ENCODE peak calls at places on chromosomes 3 and 15, in six cellular contexts. R, H, Z, I, S and C are unnamed samples.

GRCh38 chr3:120153294-120153693 is 59.0 kb upstream of the GSK3B start:
- DNase-seq in R (peak), H (no peak), Z (peak), I (peak), S (peak), C (no peak)

GRCh38 chr3:89851974-89852621 is 744.7 kb downstream of the EPHA3 start:
- DNase-seq in R (peak), H (no peak), Z (no peak), I (peak), S (peak), C (no peak)

GRCh38 chr15:40053234-40054055 is 14.5 kb upstream of the SRP14 start:
- DNase-seq in R (no peak), H (no peak), Z (no peak), I (no peak), S (no peak), C (no peak)

GRCh38 chr3:195153653-195154052 is 117.3 kb downstream of the XXYLT1 start:
- DNase-seq in R (peak), H (no peak), Z (no peak), I (no peak), S (no peak), C (no peak)

GRCh38 chr3:16240229-16241023 is 24.3 kb downstream of the DPH3 start:
- DNase-seq in R (peak), H (no peak), Z (peak), I (peak), S (peak), C (no peak)

GRCh38 chr3:127458698-127459097 is 131.8 kb downstream of the TPRA1 start:
- DNase-seq in R (no peak), H (no peak), Z (no peak), I (no peak), S (no peak), C (no peak)

GRCh38 chr15:43872416-43873020 is 45.7 kb downstream of the WDR76 start:
- DNase-seq in R (peak), H (peak), Z (peak), I (peak), S (peak), C (peak)

GRCh38 chr3:59573911-59574310 is 524.1 kb upstream of the CFAP20DC start:
- DNase-seq in R (peak), H (no peak), Z (peak), I (peak), S (peak), C (no peak)

GRCh38 chr3:135513106-135514063 is 452.1 kb upstream of the PPP2R3A start:
- DNase-seq in R (peak), H (peak), Z (peak), I (peak), S (peak), C (peak)

GRCh38 chr3:171770689-171771620 is 39.3 kb downstream of the PLD1 start:
- DNase-seq in R (peak), H (no peak), Z (peak), I (peak), S (peak), C (peak)

GRCh38 chr3:179772297-179772696 is 119.5 kb downstream of the USP13 start:
- DNase-seq in R (no peak), H (no peak), Z (no peak), I (no peak), S (no peak), C (no peak)

GRCh38 chr3:71083726-71084131 is 499.8 kb downstream of the FOXP1 start:
- DNase-seq in R (no peak), H (no peak), Z (no peak), I (no peak), S (no peak), C (no peak)

GRCh38 chr15:66388576-66388975 is 1.9 kb downstream of the MAP2K1 start:
- DNase-seq in R (no peak), H (no peak), Z (no peak), I (no peak), S (no peak), C (no peak)

GRCh38 chr3:43691120-43692002 is 623 bp downstream of the ABHD5 start:
- DNase-seq in R (peak), H (peak), Z (peak), I (peak), S (peak), C (no peak)

GRCh38 chr3:27905625-27906024 is 183.5 kb upstream of the EOMES start:
- DNase-seq in R (no peak), H (no peak), Z (no peak), I (no peak), S (no peak), C (no peak)

GRCh38 chr3:142863965-142864924 is 24.6 kb downstream of the PCOLCE2 start:
- DNase-seq in R (no peak), H (no peak), Z (peak), I (no peak), S (no peak), C (no peak)

GRCh38 chr15:48062476-48062875 is 58.3 kb upstream of the SLC24A5 start:
- DNase-seq in R (peak), H (no peak), Z (no peak), I (peak), S (peak), C (peak)

DNA sequence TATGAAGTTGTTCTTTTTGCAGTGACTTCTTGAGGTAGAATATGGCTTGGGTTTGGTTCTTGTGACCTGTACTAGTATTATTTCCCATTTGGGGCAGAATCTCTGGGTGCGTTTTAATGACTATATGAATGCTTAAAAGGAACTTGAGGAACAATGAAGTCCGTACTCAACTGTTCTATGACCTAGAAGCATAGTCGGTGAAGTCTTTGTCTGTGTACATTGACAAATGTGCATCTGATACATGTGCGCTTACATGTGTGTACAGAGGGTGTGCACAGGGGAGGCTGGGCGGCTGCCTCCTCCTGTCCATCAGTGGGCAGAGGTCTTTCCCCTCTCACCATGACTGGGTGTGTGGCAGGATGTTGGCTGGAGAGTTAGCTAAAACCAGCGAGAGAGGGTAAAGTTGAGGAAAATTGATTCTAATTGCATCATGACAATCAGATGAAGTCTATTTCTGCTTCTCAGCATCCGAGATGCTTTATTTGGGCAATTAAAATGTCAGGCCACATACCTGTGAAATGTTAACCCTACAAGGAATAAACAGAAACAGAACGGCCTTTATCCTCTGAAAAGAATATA is 1.0 kb upstream of the NR2F2 start:
- DNase-seq in R (peak), H (no peak), Z (no peak), I (peak), S (peak), C (no peak)
- TF ChIP-seq EZH2 in R (no peak), H (no peak), Z (no peak), I (no peak), S (no peak), C (no peak)

DNA sequence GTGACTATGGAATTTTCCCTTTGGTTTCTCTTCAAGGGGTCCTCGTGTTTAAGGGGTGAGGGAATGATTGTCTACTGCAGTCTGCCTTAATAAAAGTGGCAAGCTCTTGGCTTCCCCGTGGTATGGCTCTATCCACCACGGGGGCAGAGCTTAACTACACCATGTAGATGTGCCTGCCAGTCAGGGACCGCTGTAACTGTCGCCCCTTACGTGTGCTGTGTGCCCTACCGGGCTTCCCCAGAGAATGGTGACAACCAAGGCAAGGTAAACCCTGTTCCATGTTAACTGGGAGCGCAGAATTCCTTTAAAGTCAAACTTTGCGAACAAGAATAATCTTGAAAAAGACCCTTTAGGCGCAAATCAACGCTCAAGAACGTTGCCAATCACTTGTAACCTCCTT is 966 bp upstream of the C3orf80 start:
- DNase-seq in R (no peak), H (no peak), Z (no peak), I (no peak), S (no peak), C (no peak)
- TF ChIP-seq EZH2 in R (no peak), H (no peak), Z (no peak), I (no peak), S (no peak), C (no peak)

GRCh38 chr15:89401636-89402252 is 67.1 kb upstream of the POLG start:
- DNase-seq in R (peak), H (no peak), Z (peak), I (peak), S (peak), C (no peak)
- TF ChIP-seq EZH2 in R (no peak), H (no peak), Z (no peak), I (no peak), S (no peak), C (no peak)

GRCh38 chr15:92901053-92901761 is 1.1 kb downstream of the CHD2 start:
- DNase-seq in R (peak), H (no peak), Z (peak), I (no peak), S (no peak), C (no peak)
- TF ChIP-seq EZH2 in R (no peak), H (no peak), Z (no peak), I (no peak), S (no peak), C (no peak)

GRCh38 chr15:96341465-96342142 is 11.1 kb downstream of the NR2F2 start:
- DNase-seq in R (peak), H (no peak), Z (no peak), I (no peak), S (no peak), C (no peak)
- TF ChIP-seq EZH2 in R (no peak), H (no peak), Z (no peak), I (no peak), S (no peak), C (no peak)

DNA sequence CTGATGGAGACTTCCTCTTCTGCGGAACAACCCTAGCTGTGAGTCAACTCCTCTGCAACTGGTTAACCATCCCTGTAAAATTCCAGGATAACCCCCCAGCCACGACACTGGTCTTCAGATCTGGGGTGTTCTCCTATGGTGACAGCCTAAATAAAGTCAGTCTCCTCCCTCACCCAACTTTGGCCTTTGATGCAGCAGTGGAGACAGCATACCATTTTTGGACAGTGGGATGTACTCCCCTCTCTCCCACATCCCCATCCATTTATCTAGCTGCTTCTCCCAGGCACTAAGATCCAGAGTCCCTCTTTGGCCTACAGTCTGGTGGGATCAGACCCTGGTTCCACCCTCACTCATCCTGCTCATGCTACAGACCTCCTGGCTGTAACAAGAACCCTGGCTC is 352.6 kb downstream of the OCA2 start:
- DNase-seq in R (no peak), H (no peak), Z (no peak), I (peak), S (no peak), C (no peak)
- TF ChIP-seq EZH2 in R (no peak), H (no peak), Z (no peak), I (no peak), S (no peak), C (no peak)

GRCh38 chr3:64686446-64686908 is 1.3 kb downstream of the ADAMTS9 start:
- DNase-seq in R (no peak), H (no peak), Z (peak), I (peak), S (peak), C (no peak)

GRCh38 chr3:64685331-64685799 is 2.4 kb downstream of the ADAMTS9 start:
- DNase-seq in R (peak), H (no peak), Z (peak), I (peak), S (no peak), C (no peak)

GRCh38 chr3:64687381-64687780 is 419 bp downstream of the ADAMTS9 start:
- DNase-seq in R (no peak), H (no peak), Z (peak), I (no peak), S (no peak), C (no peak)

GRCh38 chr3:64684715-64685261 is 3.0 kb downstream of the ADAMTS9 start:
- DNase-seq in R (peak), H (no peak), Z (peak), I (peak), S (no peak), C (no peak)

GRCh38 chr3:64685800-64686445 is 1.9 kb downstream of the ADAMTS9 start:
- DNase-seq in R (peak), H (peak), Z (peak), I (peak), S (no peak), C (no peak)
- TF ChIP-seq EZH2 in R (no peak), H (no peak), Z (no peak), I (no peak), S (no peak), C (no peak)

DNA sequence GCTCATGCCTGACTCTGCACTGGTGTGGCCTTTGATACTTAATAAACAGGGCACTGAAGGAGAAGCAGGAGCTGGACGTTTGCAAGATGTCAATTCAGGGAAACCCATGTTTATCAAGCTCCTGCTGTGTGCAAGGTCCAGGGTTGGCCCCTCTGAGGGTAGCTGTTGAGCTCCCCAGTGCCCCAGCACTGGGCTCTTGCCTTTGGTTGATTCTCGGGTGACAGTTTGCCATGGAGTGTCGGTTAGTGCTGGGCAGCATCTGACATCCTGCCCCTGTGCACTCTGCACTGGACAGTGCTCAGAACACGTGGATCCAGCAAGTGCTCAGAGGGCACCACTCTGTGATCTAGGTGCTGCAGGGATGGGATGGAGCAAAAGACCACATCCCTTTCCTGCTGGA is 7.3 kb downstream of the HDAC11 start:
- DNase-seq in R (no peak), H (no peak), Z (no peak), I (no peak), S (no peak), C (no peak)
- TF ChIP-seq EZH2 in R (no peak), H (no peak), Z (no peak), I (no peak), S (no peak), C (no peak)

GRCh38 chr15:32028921-32029320 is 1.4 kb upstream of the CHRNA7 start:
- DNase-seq in R (no peak), H (no peak), Z (no peak), I (no peak), S (no peak), C (no peak)

GRCh38 chr15:32030795-32031194 is 480 bp downstream of the CHRNA7 start:
- DNase-seq in R (peak), H (no peak), Z (no peak), I (no peak), S (no peak), C (no peak)

GRCh38 chr15:32029409-32029861 is 880 bp upstream of the CHRNA7 start:
- DNase-seq in R (peak), H (no peak), Z (no peak), I (no peak), S (no peak), C (no peak)

GRCh38 chr15:32033186-32033890 is 3.0 kb downstream of the CHRNA7 start:
- DNase-seq in R (no peak), H (no peak), Z (no peak), I (no peak), S (no peak), C (no peak)

DNA sequence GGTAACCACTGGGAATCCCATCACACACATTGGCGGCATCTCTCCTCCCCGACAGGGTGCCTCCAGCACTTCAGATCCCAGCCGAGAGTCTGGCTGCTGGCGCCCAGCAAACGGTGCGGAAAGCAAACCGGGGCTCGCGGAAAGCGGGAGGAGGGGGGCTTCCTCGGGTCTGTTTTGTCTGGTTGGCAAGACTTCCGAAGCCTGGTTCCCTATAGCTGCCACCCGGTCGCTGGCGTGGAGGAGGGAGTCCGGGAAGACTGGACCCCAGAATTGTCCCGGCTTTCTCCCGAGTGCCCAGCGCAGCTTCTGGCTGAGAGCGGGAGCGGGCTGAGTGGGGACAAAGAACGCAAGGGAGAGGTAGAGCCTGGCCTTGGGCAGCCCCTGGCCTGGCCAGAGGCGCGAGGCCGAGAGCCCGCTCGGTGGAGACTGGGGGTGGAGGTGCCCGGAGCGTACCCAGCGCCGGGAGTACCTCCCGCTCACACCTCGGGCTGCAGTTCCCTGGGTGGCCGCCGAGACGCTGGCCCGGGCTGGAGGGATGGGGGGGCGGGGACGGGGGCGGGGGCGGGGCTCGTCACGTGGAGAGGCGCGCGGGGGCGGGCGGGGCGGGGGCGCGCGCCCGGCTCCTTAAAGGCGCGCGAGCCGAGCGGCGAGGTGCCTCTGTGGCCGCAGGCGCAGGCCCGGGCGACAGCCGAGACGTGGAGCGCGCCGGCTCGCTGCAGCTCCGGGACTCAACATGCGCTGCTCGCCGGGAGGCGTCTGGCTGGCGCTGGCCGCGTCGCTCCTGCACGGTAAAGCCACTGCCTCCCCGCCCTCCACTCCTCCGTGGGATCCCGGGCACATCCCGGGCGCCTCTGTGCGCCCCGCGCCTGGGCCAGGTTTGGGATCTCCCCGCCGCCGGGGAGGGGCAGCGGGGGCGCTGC is at the start of gene CHRNA7:
- DNase-seq in R (peak), H (peak), Z (peak), I (peak), S (peak), C (no peak)
- TF ChIP-seq EZH2 in R (no peak), H (no peak), Z (no peak), I (no peak), S (no peak), C (no peak)

DNA sequence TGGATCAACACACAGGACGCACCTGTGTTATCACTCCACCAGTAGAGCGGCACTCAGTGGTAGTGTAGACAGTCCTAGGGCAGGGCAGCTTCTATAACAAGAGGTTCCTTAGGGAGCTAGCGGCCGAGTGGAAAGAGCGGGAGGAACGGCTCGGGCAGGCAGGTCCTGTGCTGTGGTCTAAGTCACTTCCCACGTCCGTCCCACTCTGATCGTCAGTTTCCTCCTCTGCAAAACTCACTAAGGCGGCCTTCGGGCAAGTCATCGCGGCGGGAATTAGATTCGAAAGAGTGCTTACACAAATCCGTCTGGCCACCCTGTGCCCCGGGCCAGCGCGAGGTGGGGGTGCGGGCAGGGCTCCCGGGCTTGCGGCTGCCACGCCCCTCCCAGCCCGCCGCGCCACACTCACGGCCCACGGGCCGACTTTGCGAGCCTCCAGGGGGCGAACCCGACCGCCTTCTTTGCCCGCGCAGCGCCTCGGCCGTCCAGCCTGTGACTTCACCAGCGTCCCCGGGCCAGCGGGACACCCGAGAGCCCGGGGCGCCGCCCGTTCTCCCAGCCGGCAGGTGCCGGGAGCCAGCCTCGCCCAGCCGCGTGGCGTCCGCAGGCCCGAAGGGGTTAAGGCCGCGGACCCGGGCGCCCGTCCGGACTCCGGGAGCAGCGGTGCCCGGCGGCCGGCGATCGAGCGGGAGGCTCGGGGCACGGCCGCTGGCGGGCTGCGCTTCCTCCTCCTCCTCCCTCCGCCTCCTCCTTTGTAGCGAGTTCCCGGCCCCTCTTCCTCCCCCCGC is 426 bp upstream of the CORO2B start:
- DNase-seq in R (peak), H (no peak), Z (peak), I (peak), S (peak), C (no peak)
- TF ChIP-seq EZH2 in R (no peak), H (no peak), Z (no peak), I (no peak), S (no peak), C (no peak)